ENCODE peak calls at places on chromosomes 5 and 9, in ten cellular contexts. Y is cardiac fibroblast, H is cardiac muscle cell, T is heart right ventricle, O is Peyer's patch, C is uterus, U is OCI-LY7, Z is ascending aorta, B is right lobe of liver, R is endodermal cell. X is an unnamed sample.

GRCh38 chr5:147417133-147417813 is 92.6 kb downstream of the DPYSL3 start:
- DNase-seq in Y (peak), H (peak), T (peak), O (peak), C (no peak), U (no peak), Z (peak), B (no peak), R (no peak), X (peak)

GRCh38 chr5:80231243-80231642 is 24.6 kb downstream of the SERINC5 start:
- DNase-seq in Y (peak), H (no peak), T (no peak), O (no peak), C (no peak), U (no peak), Z (no peak), B (no peak), R (no peak), X (peak)

GRCh38 chr9:113556877-113557593 is 93.5 kb downstream of the RGS3 start:
- DNase-seq in Y (peak), H (no peak), T (no peak), O (peak), C (no peak), U (no peak), Z (peak), B (peak), R (peak), X (no peak)

GRCh38 chr9:75083188-75083976 is 4.6 kb downstream of the NMRK1 start:
- DNase-seq in Y (no peak), H (no peak), T (peak), O (peak), C (no peak), U (no peak), Z (no peak), B (peak), R (peak), X (no peak)

GRCh38 chr5:136084698-136085097 is 47.9 kb upstream of the SMAD5 start:
- DNase-seq in Y (no peak), H (no peak), T (peak), O (no peak), C (peak), U (no peak), Z (peak), B (peak), R (no peak), X (no peak)

GRCh38 chr5:141848771-141849370 is 29.3 kb downstream of the PCDH1 start:
- DNase-seq in Y (peak), H (peak), T (peak), O (peak), C (peak), U (peak), Z (peak), B (no peak), R (peak), X (peak)

GRCh38 chr9:16191691-16192402 is 639.0 kb downstream of the CCDC171 start:
- DNase-seq in Y (peak), H (peak), T (peak), O (peak), C (peak), U (peak), Z (peak), B (peak), R (peak), X (peak)

GRCh38 chr9:121216406-121216805 is 14.7 kb upstream of the RAB14 start:
- DNase-seq in Y (no peak), H (no peak), T (no peak), O (no peak), C (no peak), U (no peak), Z (no peak), B (no peak), R (no peak), X (no peak)

GRCh38 chr5:135399838-135400542 is 959 bp upstream of the MACROH2A1 start:
- DNase-seq in Y (no peak), H (no peak), T (no peak), O (no peak), C (no peak), U (no peak), Z (no peak), B (no peak), R (peak), X (no peak)

GRCh38 chr9:89359636-89360315 is 41.5 kb downstream of the SECISBP2 start:
- DNase-seq in Y (no peak), H (no peak), T (no peak), O (peak), C (no peak), U (no peak), Z (peak), B (peak), R (peak), X (no peak)

GRCh38 chr5:72234265-72234700 is 85.8 kb downstream of the MRPS27 start:
- DNase-seq in Y (peak), H (peak), T (no peak), O (no peak), C (no peak), U (no peak), Z (no peak), B (no peak), R (no peak), X (peak)

GRCh38 chr5:42807722-42808447 is 3.8 kb downstream of the SELENOP start:
- DNase-seq in Y (no peak), H (no peak), T (no peak), O (no peak), C (no peak), U (no peak), Z (no peak), B (peak), R (peak), X (no peak)

GRCh38 chr5:181173420-181174342 is 26.3 kb downstream of the OR2V2 start:
- DNase-seq in Y (peak), H (peak), T (no peak), O (no peak), C (no peak), U (peak), Z (no peak), B (no peak), R (peak), X (peak)

GRCh38 chr5:139651863-139652787 is 4.0 kb downstream of the CXXC5 start:
- DNase-seq in Y (peak), H (peak), T (peak), O (peak), C (peak), U (peak), Z (peak), B (peak), R (peak), X (peak)

GRCh38 chr9:135517407-135517822 is 3.8 kb upstream of the LCN1 start:
- DNase-seq in Y (no peak), H (no peak), T (no peak), O (peak), C (no peak), U (no peak), Z (peak), B (no peak), R (peak), X (no peak)

GRCh38 chr9:77514886-77515711 is 133.0 kb downstream of the GNA14 start:
- DNase-seq in Y (peak), H (peak), T (peak), O (no peak), C (peak), U (no peak), Z (no peak), B (no peak), R (no peak), X (peak)

GRCh38 chr9:89522261-89522978 is 24.5 kb upstream of the SEMA4D start:
- DNase-seq in Y (no peak), H (no peak), T (peak), O (peak), C (no peak), U (peak), Z (no peak), B (no peak), R (no peak), X (no peak)

GRCh38 chr5:102801375-102801774 is 46.3 kb downstream of the PAM start:
- DNase-seq in Y (no peak), H (no peak), T (no peak), O (no peak), C (no peak), U (no peak), Z (no peak), B (no peak), R (no peak), X (no peak)

GRCh38 chr5:152529456-152529855 is 124.4 kb upstream of the NMUR2 start:
- DNase-seq in Y (no peak), H (no peak), T (no peak), O (no peak), C (no peak), U (no peak), Z (no peak), B (no peak), R (peak), X (no peak)

GRCh38 chr9:111938427-111938800 is 41.8 kb downstream of the UGCG start:
- DNase-seq in Y (no peak), H (no peak), T (no peak), O (no peak), C (no peak), U (no peak), Z (no peak), B (no peak), R (no peak), X (no peak)

GRCh38 chr5:143177263-143177994 is 226.1 kb downstream of the NR3C1 start:
- DNase-seq in Y (peak), H (peak), T (no peak), O (no peak), C (no peak), U (no peak), Z (peak), B (no peak), R (no peak), X (peak)

GRCh38 chr5:137119321-137119720 is 379.8 kb downstream of the SPOCK1 start:
- DNase-seq in Y (no peak), H (no peak), T (no peak), O (no peak), C (peak), U (no peak), Z (no peak), B (no peak), R (no peak), X (no peak)

GRCh38 chr9:114025196-114025753 is 52.8 kb downstream of the AMBP start:
- DNase-seq in Y (no peak), H (peak), T (no peak), O (no peak), C (peak), U (no peak), Z (no peak), B (no peak), R (peak), X (no peak)

GRCh38 chr5:143979044-143979690 is 167.2 kb downstream of the HMHB1 start:
- DNase-seq in Y (peak), H (no peak), T (no peak), O (no peak), C (no peak), U (no peak), Z (no peak), B (no peak), R (no peak), X (no peak)

GRCh38 chr5:73444499-73445432 is 3.8 kb downstream of the FOXD1 start:
- DNase-seq in Y (no peak), H (no peak), T (no peak), O (no peak), C (no peak), U (no peak), Z (no peak), B (no peak), R (peak), X (peak)
- H3K4me3 ChIP-seq in Y (no peak), H (no peak), T (no peak), O (peak), C (no peak), U (no peak), Z (no peak), B (no peak), R (no peak), X (peak)

DNA sequence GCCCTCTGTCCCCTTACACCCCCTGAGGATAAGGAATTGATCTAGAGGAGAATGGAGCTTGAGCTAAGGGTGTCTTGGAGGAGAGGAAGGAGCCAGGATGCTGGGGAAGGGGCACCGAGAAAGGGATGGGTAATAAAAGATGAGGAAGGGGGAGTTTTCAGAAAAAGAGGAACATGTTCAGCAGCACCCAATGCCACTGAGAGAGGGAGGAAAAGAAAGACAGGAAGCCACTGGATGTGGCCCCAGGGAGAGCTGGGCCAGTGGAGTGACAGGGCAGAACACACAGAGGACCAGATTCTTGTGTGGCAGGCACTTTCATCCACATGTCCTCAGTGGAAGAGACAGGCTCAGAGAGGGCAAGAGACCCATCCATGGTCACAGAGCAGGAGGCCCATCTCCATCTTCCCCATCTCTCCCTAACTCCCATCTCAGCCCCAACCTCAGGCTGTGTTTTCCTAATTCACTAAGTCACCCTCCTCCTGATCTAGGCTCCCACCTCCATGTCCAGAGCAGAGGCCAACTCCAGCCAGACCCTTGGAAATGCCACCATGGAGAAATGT is 7.2 kb downstream of the PFN3 start:
- DNase-seq in Y (no peak), H (no peak), T (no peak), O (no peak), C (no peak), U (no peak), Z (no peak), B (no peak), R (no peak), X (no peak)
- TF ChIP-seq CTCF in Y (no peak), H (no peak), T (no peak), O (no peak), C (no peak), U (no peak), Z (no peak), B (no peak), R (no peak), X (no peak)

GRCh38 chr9:97852001-97852398 is 1.0 kb upstream of the FOXE1 start:
- DNase-seq in Y (no peak), H (no peak), T (no peak), O (no peak), C (no peak), U (no peak), Z (no peak), B (no peak), R (peak), X (no peak)

GRCh38 chr9:97851450-97851883 is 1.6 kb upstream of the FOXE1 start:
- DNase-seq in Y (no peak), H (no peak), T (no peak), O (no peak), C (no peak), U (no peak), Z (no peak), B (no peak), R (peak), X (no peak)

GRCh38 chr9:97853056-97853843 is at the start of gene FOXE1:
- DNase-seq in Y (no peak), H (no peak), T (no peak), O (no peak), C (no peak), U (no peak), Z (peak), B (no peak), R (peak), X (no peak)

GRCh38 chr9:97853844-97854695 is 1.0 kb downstream of the FOXE1 start:
- DNase-seq in Y (peak), H (peak), T (no peak), O (no peak), C (no peak), U (peak), Z (peak), B (no peak), R (peak), X (no peak)

GRCh38 chr9:97852399-97853055 is 499 bp upstream of the FOXE1 start:
- DNase-seq in Y (no peak), H (no peak), T (no peak), O (no peak), C (no peak), U (no peak), Z (no peak), B (no peak), R (peak), X (no peak)
- H3K4me3 ChIP-seq in Y (no peak), H (no peak), T (peak), O (peak), C (no peak), U (no peak), Z (peak), B (no peak), R (no peak), X (no peak)

DNA sequence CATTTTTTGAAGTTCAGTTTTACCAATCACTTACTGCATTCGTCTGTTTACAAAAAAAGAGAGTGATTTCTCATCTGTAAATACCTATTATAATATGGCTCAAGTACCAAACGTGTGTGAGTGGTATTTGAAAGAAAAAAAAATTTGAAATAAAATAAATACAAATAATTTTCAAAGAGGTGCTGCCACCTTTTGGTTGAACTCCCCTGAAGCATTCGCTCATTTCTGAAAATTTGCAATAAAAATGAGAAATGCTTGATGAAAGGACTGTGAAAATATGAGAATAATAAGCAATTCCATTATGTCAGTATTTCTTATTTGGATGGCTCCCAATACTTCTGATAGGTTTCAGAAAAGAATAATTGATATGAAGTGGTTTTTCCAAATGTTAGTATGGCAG is 409.9 kb downstream of the CTNND2 start:
- DNase-seq in Y (peak), H (no peak), T (no peak), O (no peak), C (no peak), U (no peak), Z (no peak), B (no peak), R (no peak), X (peak)
- TF ChIP-seq CTCF in Y (peak), H (peak), T (peak), O (peak), C (no peak), U (peak), Z (no peak), B (no peak), R (peak), X (peak)

DNA sequence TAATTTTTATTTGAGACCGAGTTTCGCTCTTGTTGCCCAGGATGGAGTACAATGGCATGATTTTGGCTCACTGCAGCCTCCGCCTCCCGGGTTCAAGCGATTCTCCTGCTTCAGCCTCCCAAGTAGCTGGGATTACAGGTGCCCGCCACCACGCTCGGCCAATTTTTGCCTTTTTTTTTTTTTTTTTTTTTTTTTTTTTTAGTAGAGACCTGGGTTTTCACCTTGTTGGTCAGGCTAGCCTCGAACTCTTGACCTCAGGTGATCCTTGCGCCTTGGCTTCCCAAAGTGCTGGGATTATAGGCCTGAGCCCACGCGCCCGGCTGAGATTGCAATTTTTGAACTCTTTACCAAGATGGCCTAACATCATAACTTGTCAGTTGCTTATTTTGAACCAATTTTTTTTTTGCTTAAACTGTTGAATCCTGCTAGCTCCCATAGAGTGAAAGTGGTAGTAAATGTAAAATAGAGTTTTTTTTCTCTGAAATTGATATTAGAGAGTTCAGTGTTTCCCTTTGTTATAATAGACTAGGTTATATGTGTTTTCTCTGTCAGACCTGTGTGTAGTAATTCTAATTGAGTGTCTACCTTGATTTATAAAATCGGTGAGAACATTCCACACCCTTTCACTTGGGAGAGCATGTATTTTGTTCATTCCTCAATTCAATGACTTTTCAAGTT is 3.8 kb downstream of the GPBP1 start:
- DNase-seq in Y (no peak), H (no peak), T (no peak), O (no peak), C (no peak), U (no peak), Z (no peak), B (no peak), R (no peak), X (no peak)
- H3K4me3 ChIP-seq in Y (no peak), H (peak), T (peak), O (peak), C (peak), U (peak), Z (peak), B (peak), R (peak), X (peak)

GRCh38 chr9:69818946-69819345 is 1.7 kb upstream of the CFAP95 start:
- DNase-seq in Y (no peak), H (no peak), T (no peak), O (no peak), C (no peak), U (no peak), Z (no peak), B (no peak), R (no peak), X (peak)

GRCh38 chr9:69817202-69817601 is 3.4 kb upstream of the CFAP95 start:
- DNase-seq in Y (no peak), H (no peak), T (no peak), O (no peak), C (no peak), U (no peak), Z (no peak), B (no peak), R (no peak), X (no peak)

GRCh38 chr9:69824497-69825252 is 4.1 kb downstream of the CFAP95 start:
- DNase-seq in Y (no peak), H (no peak), T (no peak), O (no peak), C (no peak), U (no peak), Z (no peak), B (no peak), R (no peak), X (no peak)

GRCh38 chr9:69820955-69821788 is 555 bp downstream of the CFAP95 start:
- DNase-seq in Y (no peak), H (no peak), T (no peak), O (no peak), C (no peak), U (no peak), Z (no peak), B (no peak), R (peak), X (no peak)

DNA sequence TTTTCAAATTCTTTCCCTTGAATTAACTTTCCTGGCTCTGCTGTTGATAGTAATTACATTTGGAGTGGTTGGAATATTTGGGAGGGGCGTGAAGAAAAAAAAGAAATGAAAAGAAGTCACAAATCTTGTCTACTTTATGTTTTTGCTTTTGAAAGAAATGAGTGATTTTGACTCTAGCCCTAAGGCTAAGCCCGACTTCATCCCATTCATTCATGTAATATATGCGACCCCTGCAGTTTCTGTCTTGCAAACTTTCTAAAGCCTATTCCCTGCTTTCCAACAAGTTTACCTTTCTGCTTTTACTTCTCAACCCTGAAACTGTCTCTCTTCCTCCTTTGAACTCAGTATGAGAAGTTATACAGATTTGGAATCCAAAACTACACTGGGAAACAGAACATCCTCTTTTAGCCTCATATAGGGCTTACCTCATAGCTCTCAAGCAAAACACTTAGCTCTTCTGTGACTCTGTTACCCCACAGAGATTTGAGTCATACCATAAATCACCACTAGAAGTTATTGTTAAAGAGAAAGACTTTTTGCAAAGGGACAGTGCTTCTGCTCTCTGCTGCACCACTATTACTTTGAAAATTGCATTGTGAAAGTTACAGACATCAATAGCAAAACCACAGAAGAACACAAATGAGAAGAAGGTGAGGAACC is 1.6 kb downstream of the CFAP95 start:
- DNase-seq in Y (peak), H (no peak), T (no peak), O (no peak), C (no peak), U (no peak), Z (no peak), B (no peak), R (no peak), X (peak)
- TF ChIP-seq CTCF in Y (peak), H (no peak), T (no peak), O (no peak), C (no peak), U (no peak), Z (no peak), B (no peak), R (peak), X (no peak)

GRCh38 chr9:129885670-129886106 is 50.4 kb downstream of the USP20 start:
- DNase-seq in Y (peak), H (peak), T (peak), O (peak), C (peak), U (peak), Z (peak), B (peak), R (peak), X (peak)

GRCh38 chr9:129887210-129888084 is 52.2 kb downstream of the USP20 start:
- DNase-seq in Y (peak), H (peak), T (peak), O (peak), C (peak), U (peak), Z (no peak), B (no peak), R (peak), X (peak)

GRCh38 chr9:129888085-129888808 is 53.0 kb downstream of the USP20 start:
- DNase-seq in Y (no peak), H (no peak), T (peak), O (peak), C (no peak), U (peak), Z (peak), B (no peak), R (peak), X (no peak)

GRCh38 chr9:129885018-129885669 is 49.9 kb downstream of the USP20 start:
- DNase-seq in Y (no peak), H (no peak), T (no peak), O (peak), C (peak), U (peak), Z (no peak), B (peak), R (peak), X (no peak)

GRCh38 chr9:129886226-129887174 is 51.2 kb downstream of the USP20 start:
- DNase-seq in Y (peak), H (peak), T (no peak), O (no peak), C (no peak), U (no peak), Z (no peak), B (no peak), R (peak), X (no peak)
- H3K4me3 ChIP-seq in Y (no peak), H (no peak), T (peak), O (peak), C (peak), U (peak), Z (peak), B (peak), R (no peak), X (no peak)

X was measured in astrocyte of the spinal cord.